ENCODE peak calls at places on chromosomes 7 and 10, in nine cellular contexts. Y is NCI-H748 treated with DMSO at 0.1 percent for 48 hours; B is activated CD8-positive, alpha-beta memory T cell treated with anti-CD3 and anti-CD28 coated beads for 24 hours; R is posterior cingulate gyrus; K is fibroblast of pulmonary artery; J is amniotic epithelial cell; O is H9; G is nucleus accumbens; S is activated CD4-positive, CD25-positive, alpha-beta regulatory T cell. L is an unnamed sample.

GRCh38 chr10:60914676-60915075 is 29.3 kb downstream of the RHOBTB1 start:
- DNase-seq in Y (no peak), B (no peak), R (no peak), K (peak; percentile 85), J (peak; percentile 92), O (no peak), G (no peak), S (no peak), L (no peak)

GRCh38 chr7:158476303-158476932 is 111.2 kb downstream of the PTPRN2 start:
- DNase-seq in Y (no peak), B (no peak), R (peak; percentile 87), K (no peak), J (no peak), O (no peak), G (no peak), S (no peak), L (no peak)

GRCh38 chr10:102342462-102342861 is 53.0 kb upstream of the NFKB2 start:
- DNase-seq in Y (peak; percentile 21), B (no peak), R (no peak), K (no peak), J (peak; percentile 11), O (peak; percentile 63), G (no peak), S (no peak), L (no peak)

GRCh38 chr10:104240078-104240477 is 7.9 kb upstream of the CFAP43 start:
- DNase-seq in Y (no peak), B (no peak), R (no peak), K (no peak), J (no peak), O (no peak), G (no peak), S (no peak), L (no peak)

GRCh38 chr10:28692050-28692449 is 14.7 kb downstream of the BAMBI start:
- DNase-seq in Y (no peak), B (no peak), R (no peak), K (no peak), J (no peak), O (no peak), G (no peak), S (no peak), L (no peak)

GRCh38 chr10:13224210-13224995 is 9.8 kb downstream of the UCMA start:
- DNase-seq in Y (no peak), B (no peak), R (no peak), K (peak; percentile 3), J (no peak), O (no peak), G (no peak), S (no peak), L (no peak)

GRCh38 chr10:88385601-88386203 is 197.4 kb downstream of the RNLS start:
- DNase-seq in Y (no peak), B (peak; percentile 67), R (peak; percentile 64), K (no peak), J (no peak), O (peak; percentile 25), G (no peak), S (peak; percentile 1), L (peak; percentile 54)

GRCh38 chr7:30596043-30596641 is 1.5 kb downstream of the GARS1 start:
- DNase-seq in Y (peak; percentile 38), B (no peak), R (no peak), K (peak; percentile 46), J (peak; percentile 37), O (no peak), G (no peak), S (no peak), L (no peak)

GRCh38 chr7:2193575-2194305 is 39.0 kb downstream of the MAD1L1 start:
- DNase-seq in Y (no peak), B (no peak), R (peak; percentile 77), K (no peak), J (no peak), O (no peak), G (no peak), S (no peak), L (no peak)

GRCh38 chr7:30049173-30049572 is 21.0 kb downstream of the PLEKHA8 start:
- DNase-seq in Y (no peak), B (no peak), R (no peak), K (no peak), J (no peak), O (no peak), G (no peak), S (no peak), L (no peak)

GRCh38 chr7:29879609-29880008 is 73.3 kb downstream of the WIPF3 start:
- DNase-seq in Y (no peak), B (no peak), R (no peak), K (peak; percentile 56), J (peak; percentile 67), O (no peak), G (no peak), S (no peak), L (peak; percentile 46)

GRCh38 chr7:76292206-76292573 is 10.3 kb upstream of the HSPB1 start:
- DNase-seq in Y (no peak), B (no peak), R (no peak), K (peak; percentile 69), J (peak; percentile 56), O (no peak), G (no peak), S (no peak), L (peak; percentile 85)

GRCh38 chr10:38025283-38025682 is 14.8 kb downstream of the ZNF33A start:
- DNase-seq in Y (no peak), B (no peak), R (no peak), K (no peak), J (no peak), O (no peak), G (no peak), S (no peak), L (no peak)

GRCh38 chr7:112005205-112005604 is 201.0 kb downstream of the DOCK4 start:
- DNase-seq in Y (no peak), B (no peak), R (no peak), K (no peak), J (no peak), O (no peak), G (no peak), S (no peak), L (no peak)

GRCh38 chr7:151690597-151690996 is 170.9 kb upstream of the RHEB start:
- DNase-seq in Y (no peak), B (no peak), R (peak; percentile 42), K (peak; percentile 30), J (peak; percentile 95), O (no peak), G (no peak), S (no peak), L (no peak)

GRCh38 chr10:121753726-121754476 is 155.7 kb upstream of the FGFR2 start:
- DNase-seq in Y (no peak), B (no peak), R (no peak), K (peak; percentile 80), J (peak; percentile 74), O (no peak), G (no peak), S (no peak), L (no peak)

GRCh38 chr10:133140417-133141143 is 19.4 kb upstream of the KNDC1 start:
- DNase-seq in Y (no peak), B (peak; percentile 46), R (peak; percentile 67), K (no peak), J (no peak), O (peak; percentile 36), G (no peak), S (no peak), L (no peak)

GRCh38 chr10:12597176-12597575 is 247.8 kb downstream of the CAMK1D start:
- DNase-seq in Y (no peak), B (no peak), R (no peak), K (no peak), J (no peak), O (no peak), G (no peak), S (no peak), L (no peak)

GRCh38 chr10:23157239-23157661 is 34.9 kb upstream of the PTF1A start:
- DNase-seq in Y (no peak), B (no peak), R (no peak), K (no peak), J (no peak), O (no peak), G (no peak), S (no peak), L (no peak)

GRCh38 chr10:24503627-24504320 is 219.9 kb downstream of the ARHGAP21 start:
- DNase-seq in Y (no peak), B (no peak), R (no peak), K (peak; percentile 55), J (peak; percentile 48), O (peak; percentile 76), G (no peak), S (no peak), L (no peak)

GRCh38 chr7:50477640-50478039 is 27.5 kb upstream of the FIGNL1 start:
- DNase-seq in Y (peak; percentile 23), B (no peak), R (no peak), K (no peak), J (no peak), O (no peak), G (no peak), S (no peak), L (no peak)

GRCh38 chr7:105277341-105277740 is 111.4 kb downstream of the SRPK2 start:
- DNase-seq in Y (no peak), B (no peak), R (no peak), K (peak; percentile 56), J (peak; percentile 81), O (no peak), G (no peak), S (no peak), L (no peak)

GRCh38 chr10:14124951-14125350 is 205.8 kb downstream of the FRMD4A start:
- DNase-seq in Y (no peak), B (no peak), R (no peak), K (peak; percentile 7), J (no peak), O (no peak), G (no peak), S (no peak), L (no peak)

GRCh38 chr7:46970486-46970885 is 611.4 kb downstream of the TNS3 start:
- DNase-seq in Y (no peak), B (no peak), R (no peak), K (no peak), J (no peak), O (no peak), G (no peak), S (no peak), L (no peak)

GRCh38 chr7:14841850-14842249 is 60.7 kb downstream of the DGKB start:
- DNase-seq in Y (no peak), B (no peak), R (no peak), K (peak; percentile 15), J (no peak), O (no peak), G (no peak), S (no peak), L (no peak)

GRCh38 chr7:152761116-152761748 is 1.7 kb downstream of the ACTR3B start:
- DNase-seq in Y (no peak), B (no peak), R (no peak), K (no peak), J (peak; percentile 9), O (no peak), G (no peak), S (no peak), L (no peak)

GRCh38 chr7:45677311-45677900 is 103.2 kb downstream of the ADCY1 start:
- DNase-seq in Y (no peak), B (no peak), R (no peak), K (no peak), J (no peak), O (no peak), G (no peak), S (no peak), L (no peak)

GRCh38 chr10:131726967-131727366 is 173.8 kb upstream of the PPP2R2D start:
- DNase-seq in Y (no peak), B (peak; percentile 47), R (no peak), K (no peak), J (no peak), O (peak; percentile 38), G (no peak), S (no peak), L (no peak)

GRCh38 chr7:112080974-112081373 is 125.2 kb downstream of the DOCK4 start:
- DNase-seq in Y (no peak), B (no peak), R (no peak), K (peak; percentile 35), J (peak; percentile 57), O (no peak), G (no peak), S (no peak), L (no peak)

GRCh38 chr7:16644624-16644986 is 949 bp downstream of the ANKMY2 start:
- DNase-seq in Y (peak; percentile 42), B (peak; percentile 81), R (peak; percentile 88), K (peak; percentile 33), J (peak; percentile 43), O (no peak), G (no peak), S (peak; percentile 31), L (peak; percentile 74)

GRCh38 chr10:27153325-27153724 is 859 bp downstream of the YME1L1 start:
- DNase-seq in Y (no peak), B (no peak), R (no peak), K (no peak), J (no peak), O (no peak), G (no peak), S (no peak), L (no peak)